ENCODE peak calls at places on chromosomes 3 and 15, in four cellular contexts. One of them, this sample, is unnamed.

GRCh38 chr3:18300916-18301315 is 124.2 kb downstream of the SATB1 start:
- DNase-seq in uterus: no peak
- DNase-seq in activated T-helper 1 cell treated with anti-CD3 and anti-CD28 coated beads, Interleukin-12 subunit alpha, Interleukin-12 subunit beta, Interleukin-2, Interleukin-4 antibody, amounts not matched to agents 30 ng/mL and 10 ng/mL and 1 ng/mL, durations not matched to agents 14 hours and 24 hours and 36 hours: no peak
- DNase-seq in activated T-cell treated with anti-CD3 and anti-CD28 coated beads, Interleukin-2, amount 50 U/mL, for 72 hours: no peak
- DNase-seq in this sample: no peak

GRCh38 chr15:29449136-29449535 is 179.5 kb upstream of the NSMCE3 start:
- DNase-seq in uterus: no peak
- DNase-seq in activated T-cell treated with anti-CD3 and anti-CD28 coated beads, Interleukin-2, amount 50 U/mL, for 72 hours: no peak
- DNase-seq in activated T-helper 1 cell treated with anti-CD3 and anti-CD28 coated beads, Interleukin-12 subunit alpha, Interleukin-12 subunit beta, Interleukin-2, Interleukin-4 antibody, amounts not matched to agents 30 ng/mL and 10 ng/mL and 1 ng/mL, durations not matched to agents 14 hours and 24 hours and 36 hours: no peak
- DNase-seq in this sample: no peak

GRCh38 chr3:12532182-12532581 is 13.1 kb downstream of the MKRN2OS start:
- DNase-seq in activated T-helper 1 cell treated with anti-CD3 and anti-CD28 coated beads, Interleukin-12 subunit alpha, Interleukin-12 subunit beta, Interleukin-2, Interleukin-4 antibody, amounts not matched to agents 30 ng/mL and 10 ng/mL and 1 ng/mL, durations not matched to agents 14 hours and 24 hours and 36 hours: no peak
- DNase-seq in activated T-cell treated with anti-CD3 and anti-CD28 coated beads, Interleukin-2, amount 50 U/mL, for 72 hours: no peak
- DNase-seq in uterus: no peak
- DNase-seq in this sample: no peak

GRCh38 chr15:97009036-97009555 is 678.6 kb downstream of the NR2F2 start:
- DNase-seq in activated T-helper 1 cell treated with anti-CD3 and anti-CD28 coated beads, Interleukin-12 subunit alpha, Interleukin-12 subunit beta, Interleukin-2, Interleukin-4 antibody, amounts not matched to agents 30 ng/mL and 10 ng/mL and 1 ng/mL, durations not matched to agents 14 hours and 24 hours and 36 hours: no peak
- DNase-seq in uterus: no peak
- DNase-seq in activated T-cell treated with anti-CD3 and anti-CD28 coated beads, Interleukin-2, amount 50 U/mL, for 72 hours: no peak
- DNase-seq in this sample: no peak

GRCh38 chr3:26653811-26654379 is 31.3 kb downstream of the LRRC3B start:
- DNase-seq in uterus: no peak
- DNase-seq in activated T-helper 1 cell treated with anti-CD3 and anti-CD28 coated beads, Interleukin-12 subunit alpha, Interleukin-12 subunit beta, Interleukin-2, Interleukin-4 antibody, amounts not matched to agents 30 ng/mL and 10 ng/mL and 1 ng/mL, durations not matched to agents 14 hours and 24 hours and 36 hours: no peak
- DNase-seq in activated T-cell treated with anti-CD3 and anti-CD28 coated beads, Interleukin-2, amount 50 U/mL, for 72 hours: no peak
- DNase-seq in this sample: no peak

GRCh38 chr3:99344216-99344615 is 294.2 kb upstream of the COL8A1 start:
- DNase-seq in uterus: no peak
- DNase-seq in activated T-cell treated with anti-CD3 and anti-CD28 coated beads, Interleukin-2, amount 50 U/mL, for 72 hours: no peak
- DNase-seq in activated T-helper 1 cell treated with anti-CD3 and anti-CD28 coated beads, Interleukin-12 subunit alpha, Interleukin-12 subunit beta, Interleukin-2, Interleukin-4 antibody, amounts not matched to agents 30 ng/mL and 10 ng/mL and 1 ng/mL, durations not matched to agents 14 hours and 24 hours and 36 hours: no peak
- DNase-seq in this sample: no peak

GRCh38 chr15:53675832-53676231 is 83.6 kb downstream of the WDR72 start:
- DNase-seq in activated T-cell treated with anti-CD3 and anti-CD28 coated beads, Interleukin-2, amount 50 U/mL, for 72 hours: no peak
- DNase-seq in uterus: no peak
- DNase-seq in activated T-helper 1 cell treated with anti-CD3 and anti-CD28 coated beads, Interleukin-12 subunit alpha, Interleukin-12 subunit beta, Interleukin-2, Interleukin-4 antibody, amounts not matched to agents 30 ng/mL and 10 ng/mL and 1 ng/mL, durations not matched to agents 14 hours and 24 hours and 36 hours: no peak
- DNase-seq in this sample: no peak

GRCh38 chr15:59846100-59846499 is 157.0 kb upstream of the BNIP2 start:
- DNase-seq in uterus: no peak
- DNase-seq in activated T-cell treated with anti-CD3 and anti-CD28 coated beads, Interleukin-2, amount 50 U/mL, for 72 hours: no peak
- DNase-seq in activated T-helper 1 cell treated with anti-CD3 and anti-CD28 coated beads, Interleukin-12 subunit alpha, Interleukin-12 subunit beta, Interleukin-2, Interleukin-4 antibody, amounts not matched to agents 30 ng/mL and 10 ng/mL and 1 ng/mL, durations not matched to agents 14 hours and 24 hours and 36 hours: no peak
- DNase-seq in this sample: no peak

GRCh38 chr15:29750754-29751153 is 71.5 kb downstream of the TJP1 start:
- DNase-seq in activated T-cell treated with anti-CD3 and anti-CD28 coated beads, Interleukin-2, amount 50 U/mL, for 72 hours: no peak
- DNase-seq in activated T-helper 1 cell treated with anti-CD3 and anti-CD28 coated beads, Interleukin-12 subunit alpha, Interleukin-12 subunit beta, Interleukin-2, Interleukin-4 antibody, amounts not matched to agents 30 ng/mL and 10 ng/mL and 1 ng/mL, durations not matched to agents 14 hours and 24 hours and 36 hours: no peak
- DNase-seq in uterus: no peak
- DNase-seq in this sample: no peak

GRCh38 chr15:66007663-66008262 is 138.5 kb downstream of the RAB11A start:
- DNase-seq in uterus: no peak
- DNase-seq in activated T-helper 1 cell treated with anti-CD3 and anti-CD28 coated beads, Interleukin-12 subunit alpha, Interleukin-12 subunit beta, Interleukin-2, Interleukin-4 antibody, amounts not matched to agents 30 ng/mL and 10 ng/mL and 1 ng/mL, durations not matched to agents 14 hours and 24 hours and 36 hours: no peak
- DNase-seq in activated T-cell treated with anti-CD3 and anti-CD28 coated beads, Interleukin-2, amount 50 U/mL, for 72 hours: peak
- DNase-seq in this sample: no peak

GRCh38 chr3:5195605-5196004 is 8.1 kb downstream of the EDEM1 start:
- DNase-seq in activated T-helper 1 cell treated with anti-CD3 and anti-CD28 coated beads, Interleukin-12 subunit alpha, Interleukin-12 subunit beta, Interleukin-2, Interleukin-4 antibody, amounts not matched to agents 30 ng/mL and 10 ng/mL and 1 ng/mL, durations not matched to agents 14 hours and 24 hours and 36 hours: no peak
- DNase-seq in uterus: no peak
- DNase-seq in activated T-cell treated with anti-CD3 and anti-CD28 coated beads, Interleukin-2, amount 50 U/mL, for 72 hours: peak
- DNase-seq in this sample: peak